ENCODE peak calls at places on chromosomes 13 and 19, in five cellular contexts. X, K, E, A and U are unnamed samples.

GRCh38 chr13:106617561-106617960 is 49.6 kb upstream of the ARGLU1 start:
- DNase-seq in X (no peak), K (no peak), E (no peak), A (no peak), U (no peak)

GRCh38 chr19:7519411-7520130 is 2.9 kb upstream of the MCOLN1 start:
- DNase-seq in X (no peak), K (no peak), E (no peak), A (no peak), U (no peak)

GRCh38 chr13:66266761-66267160 is 963.4 kb downstream of the PCDH9 start:
- DNase-seq in X (no peak), K (no peak), E (no peak), A (no peak), U (no peak)

GRCh38 chr13:98816406-98816805 is 63.9 kb upstream of the SLC15A1 start:
- DNase-seq in X (no peak), K (no peak), E (no peak), A (no peak), U (no peak)

GRCh38 chr19:40549007-40549708 is 27.5 kb upstream of the SHKBP1 start:
- DNase-seq in X (peak), K (peak), E (no peak), A (peak), U (no peak)

GRCh38 chr13:30192320-30193093 is 114.8 kb downstream of the KATNAL1 start:
- DNase-seq in X (no peak), K (no peak), E (no peak), A (no peak), U (no peak)

GRCh38 chr13:76982051-76982450 is 9.8 kb upstream of the CLN5 start:
- DNase-seq in X (no peak), K (no peak), E (no peak), A (no peak), U (no peak)

GRCh38 chr19:20165971-20166592 is 932 bp upstream of the ZNF486 start:
- DNase-seq in X (no peak), K (no peak), E (no peak), A (no peak), U (no peak)

GRCh38 chr13:110265682-110266430 is 41.1 kb downstream of the COL4A1 start:
- DNase-seq in X (no peak), K (no peak), E (no peak), A (no peak), U (no peak)

GRCh38 chr13:30446122-30446500 is 19.6 kb downstream of the HMGB1 start:
- DNase-seq in X (no peak), K (no peak), E (no peak), A (no peak), U (no peak)

GRCh38 chr19:53102701-53103140 is 501 bp downstream of the ZNF160 start:
- DNase-seq in X (no peak), K (peak), E (no peak), A (no peak), U (no peak)

GRCh38 chr19:29858000-29858596 is 46.3 kb downstream of the CCNE1 start:
- DNase-seq in X (no peak), K (peak), E (no peak), A (no peak), U (no peak)

GRCh38 chr13:59823495-59823894 is 340.2 kb downstream of the DIAPH3 start:
- DNase-seq in X (no peak), K (no peak), E (no peak), A (no peak), U (no peak)

GRCh38 chr13:46354143-46355087 is 32.6 kb downstream of the RUBCNL start:
- DNase-seq in X (no peak), K (no peak), E (no peak), A (no peak), U (no peak)

GRCh38 chr13:91357613-91358383 is 10.3 kb downstream of the MIR17HG start:
- DNase-seq in X (no peak), K (no peak), E (no peak), A (no peak), U (no peak)

GRCh38 chr19:35890113-35890650 is 10.2 kb downstream of the NFKBID start:
- DNase-seq in X (no peak), K (no peak), E (no peak), A (no peak), U (no peak)
- TF ChIP-seq POLR2A in X (no peak), K (no peak), E (no peak), A (no peak), U (no peak)

GRCh38 chr19:48968813-48969218 is 3.7 kb downstream of the FTL start:
- DNase-seq in X (no peak), K (no peak), E (no peak), A (no peak), U (no peak)

GRCh38 chr19:48966541-48967345 is 1.6 kb downstream of the FTL start:
- DNase-seq in X (no peak), K (no peak), E (no peak), A (no peak), U (no peak)

GRCh38 chr19:48969276-48970138 is 4.4 kb downstream of the FTL start:
- DNase-seq in X (peak), K (peak), E (no peak), A (no peak), U (no peak)

GRCh38 chr19:48967346-48968178 is 2.5 kb downstream of the FTL start:
- DNase-seq in X (peak), K (no peak), E (no peak), A (peak), U (no peak)

DNA sequence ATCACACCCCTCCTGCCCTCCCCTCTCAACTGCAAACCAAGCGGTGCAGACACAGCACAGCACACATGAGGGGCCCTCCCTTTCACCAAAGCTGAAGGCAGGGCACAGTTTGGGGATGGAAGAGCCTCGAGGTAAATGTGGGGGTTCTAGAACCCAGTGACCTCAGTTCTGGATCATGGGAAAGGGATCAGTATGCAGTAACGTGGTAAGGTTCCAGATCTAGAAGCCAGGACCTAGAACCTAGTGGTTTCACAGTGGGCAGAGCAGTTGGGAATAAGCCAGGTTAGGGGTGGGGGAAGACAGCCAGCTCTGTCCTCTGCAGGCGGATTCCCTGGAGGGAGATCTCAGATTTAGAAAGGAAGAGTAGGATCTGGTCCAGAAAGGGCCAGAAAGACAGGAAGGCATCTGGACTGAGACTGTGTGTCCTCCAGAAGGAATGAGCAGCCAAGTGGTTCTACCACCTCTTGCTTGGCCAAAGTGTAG is 3.1 kb downstream of the FTL start:
- DNase-seq in X (no peak), K (no peak), E (no peak), A (no peak), U (no peak)
- TF ChIP-seq POLR2A in X (no peak), K (peak), E (no peak), A (no peak), U (peak)

DNA sequence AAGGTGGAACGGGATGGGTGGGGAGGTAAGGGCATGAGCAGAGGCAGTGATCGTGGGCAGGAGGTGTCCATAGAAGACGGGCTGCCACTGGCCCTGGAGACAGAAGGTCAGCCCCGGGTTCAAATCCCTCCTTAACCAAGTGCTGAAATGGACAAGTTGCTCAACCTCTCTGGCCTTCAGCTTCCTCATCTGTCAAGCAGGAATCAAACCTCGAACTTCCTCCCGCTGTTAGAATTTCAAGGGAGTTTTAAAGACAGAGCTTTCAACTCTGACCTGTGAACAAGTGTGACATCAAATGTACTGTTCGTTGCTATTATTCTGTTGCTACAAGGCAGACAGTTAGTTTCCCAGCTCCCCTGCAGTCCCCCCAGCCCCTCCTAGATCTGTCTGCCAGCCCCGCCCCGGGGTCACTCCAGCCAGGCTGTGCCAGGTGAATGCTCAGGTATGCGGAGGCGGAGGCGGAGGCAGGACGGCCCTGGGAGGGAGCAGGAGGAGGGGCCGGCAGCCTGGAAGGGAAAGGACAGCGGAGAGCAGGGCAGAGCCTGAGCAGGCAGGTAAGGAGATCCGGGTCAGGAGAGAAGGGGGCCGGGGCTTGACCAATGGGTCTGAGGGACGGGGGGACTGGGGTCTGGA is at the start of gene EPS8L1:
- DNase-seq in X (no peak), K (no peak), E (no peak), A (no peak), U (no peak)
- TF ChIP-seq POLR2A in X (no peak), K (no peak), E (no peak), A (no peak), U (no peak)

GRCh38 chr13:114017028-114017630 is 43.3 kb upstream of the C13orf46 start:
- DNase-seq in X (no peak), K (no peak), E (no peak), A (no peak), U (no peak)
- TF ChIP-seq POLR2A in X (no peak), K (no peak), E (no peak), A (no peak), U (no peak)